ENCODE peak calls at places on chromosomes 13 and 19, in seven cellular contexts. T, S, Y, Z, U, C and P are unnamed samples.

GRCh38 chr13:49784886-49785570 is 7.5 kb downstream of the KPNA3 start:
- DNase-seq in T (no peak), S (no peak), Y (peak; percentile 33), Z (no peak), U (no peak), C (no peak), P (no peak)

GRCh38 chr19:19610376-19611240 is 7.9 kb downstream of the PBX4 start:
- DNase-seq in T (no peak), S (no peak), Y (peak; percentile 22), Z (no peak), U (no peak), C (no peak), P (no peak)

GRCh38 chr19:44278181-44278690 is 18.6 kb downstream of the ZNF233 start:
- DNase-seq in T (no peak), S (no peak), Y (no peak), Z (no peak), U (no peak), C (no peak), P (no peak)

GRCh38 chr13:28851422-28851821 is 31.3 kb downstream of the MTUS2 start:
- DNase-seq in T (no peak), S (no peak), Y (no peak), Z (no peak), U (no peak), C (no peak), P (no peak)

GRCh38 chr19:38064661-38065425 is 157.8 kb downstream of the SIPA1L3 start:
- DNase-seq in T (no peak), S (no peak), Y (no peak), Z (no peak), U (no peak), C (no peak), P (no peak)

GRCh38 chr19:56625708-56626107 is 17.3 kb upstream of the SMIM17 start:
- DNase-seq in T (no peak), S (no peak), Y (no peak), Z (no peak), U (no peak), C (no peak), P (no peak)

GRCh38 chr19:10921909-10922637 is 6.4 kb downstream of the YIPF2 start:
- DNase-seq in T (no peak), S (no peak), Y (no peak), Z (no peak), U (no peak), C (no peak), P (no peak)

GRCh38 chr13:29239653-29240525 is 355.6 kb downstream of the SLC7A1 start:
- DNase-seq in T (no peak), S (peak; percentile 67), Y (no peak), Z (no peak), U (no peak), C (no peak), P (no peak)

GRCh38 chr19:8487137-8487851 is 15.1 kb downstream of the PRAM1 start:
- DNase-seq in T (no peak), S (peak; percentile 64), Y (no peak), Z (no peak), U (no peak), C (no peak), P (no peak)

GRCh38 chr13:58151452-58151851 is 519.9 kb downstream of the PCDH17 start:
- DNase-seq in T (no peak), S (no peak), Y (peak; percentile 31), Z (no peak), U (no peak), C (no peak), P (no peak)

GRCh38 chr19:55586976-55587668 is 6.5 kb upstream of the ZNF579 start:
- DNase-seq in T (peak; percentile 92), S (peak; percentile 90), Y (peak; percentile 88), Z (peak; percentile 97), U (peak; percentile 98), C (peak; percentile 95), P (peak; percentile 98)

GRCh38 chr13:29849731-29850212 is 645 bp downstream of the UBL3 start:
- DNase-seq in T (no peak), S (peak; percentile 24), Y (peak; percentile 46), Z (peak; percentile 70), U (peak; percentile 45), C (peak; percentile 55), P (peak; percentile 75)

GRCh38 chr19:13430790-13431582 is 75.3 kb downstream of the CACNA1A start:
- DNase-seq in T (no peak), S (peak; percentile 64), Y (peak; percentile 49), Z (peak; percentile 39), U (peak; percentile 71), C (peak; percentile 62), P (peak; percentile 88)
- TF ChIP-seq CTCF in T (peak; percentile 77), S (peak; percentile 82), Y (peak; percentile 87), Z (peak; percentile 75), U (peak; percentile 82), C (peak; percentile 72), P (peak; percentile 84)

GRCh38 chr13:98275711-98276171 is 98.7 kb upstream of the RNF113B start:
- DNase-seq in T (no peak), S (no peak), Y (no peak), Z (no peak), U (no peak), C (no peak), P (no peak)
- H3K4me1 ChIP-seq in T (no peaks in the 10 kb centered on the region), S (peaks cover 3% of the 10 kb centered on the region), Y (peaks cover 14% of the 10 kb centered on the region), Z (peaks cover 28% of the 10 kb centered on the region), U (peaks cover 21% of the 10 kb centered on the region), C (peaks cover 55% of the 10 kb centered on the region), P (peaks cover 38% of the 10 kb centered on the region)

GRCh38 chr19:49799798-49800376 is 13.2 kb downstream of the FUZ start:
- DNase-seq in T (no peak), S (no peak), Y (no peak), Z (no peak), U (peak; percentile 77), C (no peak), P (peak; percentile 88)
- TF ChIP-seq CTCF in T (no peak), S (peak; percentile 50), Y (no peak), Z (peak; percentile 27), U (peak; percentile 66), C (peak; percentile 42), P (peak; percentile 66)

GRCh38 chr19:5229778-5230165 is 110.8 kb downstream of the PTPRS start:
- DNase-seq in T (no peak), S (no peak), Y (no peak), Z (no peak), U (no peak), C (no peak), P (no peak)
- H3K4me1 ChIP-seq in T (no peaks in the 10 kb centered on the region), S (no peaks in the 10 kb centered on the region), Y (no peaks in the 10 kb centered on the region), Z (no peaks in the 10 kb centered on the region), U (no peaks in the 10 kb centered on the region), C (no peaks in the 10 kb centered on the region), P (no peaks in the 10 kb centered on the region)

GRCh38 chr19:7450243-7451223 is 38.3 kb downstream of the PEX11G start:
- DNase-seq in T (no peak), S (no peak), Y (peak; percentile 46), Z (no peak), U (peak; percentile 59), C (peak; percentile 48), P (peak; percentile 61)
- TF ChIP-seq CTCF in T (no peak), S (no peak), Y (no peak), Z (no peak), U (no peak), C (no peak), P (no peak)

GRCh38 chr13:112852808-112853207 is 116.2 kb upstream of the MCF2L start:
- DNase-seq in T (no peak), S (no peak), Y (no peak), Z (no peak), U (no peak), C (no peak), P (no peak)
- H3K4me1 ChIP-seq in T (no peaks in the 10 kb centered on the region), S (no peaks in the 10 kb centered on the region), Y (no peaks in the 10 kb centered on the region), Z (no peaks in the 10 kb centered on the region), U (no peaks in the 10 kb centered on the region), C (peaks cover 5% of the 10 kb centered on the region), P (no peaks in the 10 kb centered on the region)